ENCODE peak calls at places on chromosomes 3 and 15, in seven cellular contexts. One of them, this sample, is unnamed.

GRCh38 chr3:156812521-156813335 is 13.4 kb upstream of the LEKR1 start:
- DNase-seq in COR-L47: peak; percentile 27
- DNase-seq in EL: no peak
- DNase-seq in cardiac fibroblast: peak; percentile 76
- DNase-seq in HT1080: no peak
- DNase-seq in smooth muscle cell of the brain vasculature: no peak
- DNase-seq in GM13976: peak; percentile 44
- DNase-seq in this sample: peak; percentile 63

GRCh38 chr3:54857343-54857742 is 70.5 kb downstream of the LRTM1 start:
- DNase-seq in COR-L47: no peak
- DNase-seq in EL: peak; percentile 51
- DNase-seq in cardiac fibroblast: no peak
- DNase-seq in HT1080: peak; percentile 54
- DNase-seq in smooth muscle cell of the brain vasculature: no peak
- DNase-seq in GM13976: no peak
- DNase-seq in this sample: no peak

GRCh38 chr3:105365171-105365535 is 1.6 kb upstream of the ALCAM start:
- DNase-seq in COR-L47: no peak
- DNase-seq in EL: peak; percentile 36
- DNase-seq in cardiac fibroblast: peak; percentile 62
- DNase-seq in HT1080: peak; percentile 17
- DNase-seq in smooth muscle cell of the brain vasculature: no peak
- DNase-seq in GM13976: no peak
- DNase-seq in this sample: no peak

GRCh38 chr3:188664795-188665194 is 507.0 kb upstream of the TPRG1 start:
- DNase-seq in COR-L47: no peak
- DNase-seq in EL: peak; percentile 41
- DNase-seq in cardiac fibroblast: peak; percentile 39
- DNase-seq in HT1080: peak; percentile 29
- DNase-seq in smooth muscle cell of the brain vasculature: no peak
- DNase-seq in GM13976: peak; percentile 19
- DNase-seq in this sample: no peak

GRCh38 chr15:72907733-72908132 is 124.2 kb upstream of the ADPGK start:
- DNase-seq in COR-L47: peak; percentile 2
- DNase-seq in EL: no peak
- DNase-seq in cardiac fibroblast: no peak
- DNase-seq in HT1080: no peak
- DNase-seq in smooth muscle cell of the brain vasculature: no peak
- DNase-seq in GM13976: no peak
- DNase-seq in this sample: no peak

GRCh38 chr3:171049831-171050444 is 23.4 kb upstream of the SLC2A2 start:
- DNase-seq in COR-L47: peak; percentile 58
- DNase-seq in EL: peak; percentile 76
- DNase-seq in cardiac fibroblast: peak; percentile 75
- DNase-seq in HT1080: peak; percentile 79
- DNase-seq in smooth muscle cell of the brain vasculature: no peak
- DNase-seq in GM13976: peak; percentile 61
- DNase-seq in this sample: peak; percentile 61

GRCh38 chr15:64149424-64150235 is 1.9 kb upstream of the SNX22 start:
- DNase-seq in COR-L47: no peak
- DNase-seq in EL: peak; percentile 31
- DNase-seq in cardiac fibroblast: peak; percentile 48
- DNase-seq in HT1080: peak; percentile 49
- DNase-seq in smooth muscle cell of the brain vasculature: no peak
- DNase-seq in GM13976: no peak
- DNase-seq in this sample: no peak

GRCh38 chr15:100873029-100873677 is 6.5 kb upstream of the ALDH1A3 start:
- DNase-seq in COR-L47: peak; percentile 50
- DNase-seq in EL: peak; percentile 76
- DNase-seq in cardiac fibroblast: peak; percentile 94
- DNase-seq in HT1080: peak; percentile 67
- DNase-seq in smooth muscle cell of the brain vasculature: peak; percentile 65
- DNase-seq in GM13976: peak; percentile 78
- DNase-seq in this sample: peak; percentile 87

GRCh38 chr3:118641608-118642007 is 393.0 kb downstream of the IGSF11 start:
- DNase-seq in COR-L47: peak; percentile 91
- DNase-seq in EL: no peak
- DNase-seq in cardiac fibroblast: no peak
- DNase-seq in HT1080: peak; percentile 23
- DNase-seq in smooth muscle cell of the brain vasculature: no peak
- DNase-seq in GM13976: no peak
- DNase-seq in this sample: no peak

GRCh38 chr3:44478055-44478468 is 592 bp upstream of the ZNF445 start:
- DNase-seq in COR-L47: no peak
- DNase-seq in EL: no peak
- DNase-seq in cardiac fibroblast: no peak
- DNase-seq in HT1080: no peak
- DNase-seq in smooth muscle cell of the brain vasculature: no peak
- DNase-seq in GM13976: no peak
- DNase-seq in this sample: no peak

GRCh38 chr3:138334608-138335007 is 5.0 kb upstream of the NME9 start:
- DNase-seq in COR-L47: no peak
- DNase-seq in EL: no peak
- DNase-seq in cardiac fibroblast: no peak
- DNase-seq in HT1080: no peak
- DNase-seq in smooth muscle cell of the brain vasculature: no peak
- DNase-seq in GM13976: no peak
- DNase-seq in this sample: no peak

GRCh38 chr3:133531981-133532380 is 41.5 kb upstream of the CDV3 start:
- DNase-seq in COR-L47: no peak
- DNase-seq in EL: peak; percentile 82
- DNase-seq in cardiac fibroblast: peak; percentile 74
- DNase-seq in HT1080: peak; percentile 95
- DNase-seq in smooth muscle cell of the brain vasculature: no peak
- DNase-seq in GM13976: no peak
- DNase-seq in this sample: peak; percentile 96

GRCh38 chr3:8113649-8114048 is 388.0 kb upstream of the LMCD1 start:
- DNase-seq in COR-L47: no peak
- DNase-seq in EL: no peak
- DNase-seq in cardiac fibroblast: no peak
- DNase-seq in HT1080: no peak
- DNase-seq in smooth muscle cell of the brain vasculature: no peak
- DNase-seq in GM13976: no peak
- DNase-seq in this sample: no peak

GRCh38 chr3:51673181-51673801 is 2.2 kb downstream of the TEX264 start:
- DNase-seq in COR-L47: no peak
- DNase-seq in EL: no peak
- DNase-seq in cardiac fibroblast: no peak
- DNase-seq in HT1080: no peak
- DNase-seq in smooth muscle cell of the brain vasculature: no peak
- DNase-seq in GM13976: no peak
- DNase-seq in this sample: no peak

GRCh38 chr3:44277925-44278324 is 36.2 kb downstream of the TOPAZ1 start:
- DNase-seq in COR-L47: no peak
- DNase-seq in EL: no peak
- DNase-seq in cardiac fibroblast: no peak
- DNase-seq in HT1080: no peak
- DNase-seq in smooth muscle cell of the brain vasculature: no peak
- DNase-seq in GM13976: no peak
- DNase-seq in this sample: no peak

GRCh38 chr3:134086616-134087015 is 56.9 kb upstream of the SLCO2A1 start:
- DNase-seq in COR-L47: no peak
- DNase-seq in EL: no peak
- DNase-seq in cardiac fibroblast: no peak
- DNase-seq in HT1080: no peak
- DNase-seq in smooth muscle cell of the brain vasculature: no peak
- DNase-seq in GM13976: no peak
- DNase-seq in this sample: no peak

GRCh38 chr3:171811059-171811912 is 1.0 kb upstream of the PLD1 start:
- DNase-seq in COR-L47: no peak
- DNase-seq in EL: peak; percentile 96
- DNase-seq in cardiac fibroblast: peak; percentile 99
- DNase-seq in HT1080: peak; percentile 43
- DNase-seq in smooth muscle cell of the brain vasculature: no peak
- DNase-seq in GM13976: no peak
- DNase-seq in this sample: peak; percentile 99

GRCh38 chr3:29267231-29267630 is 13.6 kb upstream of the RBMS3 start:
- DNase-seq in COR-L47: no peak
- DNase-seq in EL: no peak
- DNase-seq in cardiac fibroblast: no peak
- DNase-seq in HT1080: no peak
- DNase-seq in smooth muscle cell of the brain vasculature: no peak
- DNase-seq in GM13976: no peak
- DNase-seq in this sample: no peak

GRCh38 chr3:46114324-46114988 is 87.2 kb upstream of the XCR1 start:
- DNase-seq in COR-L47: no peak
- DNase-seq in EL: peak; percentile 93
- DNase-seq in cardiac fibroblast: peak; percentile 97
- DNase-seq in HT1080: peak; percentile 81
- DNase-seq in smooth muscle cell of the brain vasculature: no peak
- DNase-seq in GM13976: no peak
- DNase-seq in this sample: peak; percentile 76

GRCh38 chr15:59570364-59570763 is 41.2 kb upstream of the GCNT3 start:
- DNase-seq in COR-L47: no peak
- DNase-seq in EL: peak; percentile 22
- DNase-seq in cardiac fibroblast: peak; percentile 35
- DNase-seq in HT1080: no peak
- DNase-seq in smooth muscle cell of the brain vasculature: no peak
- DNase-seq in GM13976: no peak
- DNase-seq in this sample: no peak

GRCh38 chr15:75067123-75067854 is 43.9 kb downstream of the PPCDC start:
- DNase-seq in COR-L47: no peak
- DNase-seq in EL: peak; percentile 79
- DNase-seq in cardiac fibroblast: peak; percentile 87
- DNase-seq in HT1080: peak; percentile 92
- DNase-seq in smooth muscle cell of the brain vasculature: no peak
- DNase-seq in GM13976: no peak
- DNase-seq in this sample: peak; percentile 73

GRCh38 chr3:37996785-37997301 is 6.3 kb downstream of the VILL start:
- DNase-seq in COR-L47: no peak
- DNase-seq in EL: peak; percentile 76
- DNase-seq in cardiac fibroblast: peak; percentile 88
- DNase-seq in HT1080: peak; percentile 76
- DNase-seq in smooth muscle cell of the brain vasculature: peak; percentile 53
- DNase-seq in GM13976: peak; percentile 83
- DNase-seq in this sample: peak; percentile 76

GRCh38 chr3:40580494-40581091 is 55.8 kb downstream of the ZNF621 start:
- DNase-seq in COR-L47: peak; percentile 48
- DNase-seq in EL: peak; percentile 56
- DNase-seq in cardiac fibroblast: peak; percentile 81
- DNase-seq in HT1080: peak; percentile 54
- DNase-seq in smooth muscle cell of the brain vasculature: peak; percentile 64
- DNase-seq in GM13976: peak; percentile 62
- DNase-seq in this sample: peak; percentile 60

GRCh38 chr15:91108421-91108820 is 8.4 kb downstream of the SV2B start:
- DNase-seq in COR-L47: no peak
- DNase-seq in EL: no peak
- DNase-seq in cardiac fibroblast: no peak
- DNase-seq in HT1080: no peak
- DNase-seq in smooth muscle cell of the brain vasculature: no peak
- DNase-seq in GM13976: no peak
- DNase-seq in this sample: no peak

GRCh38 chr3:154552338-154552737 is 122.3 kb upstream of the GPR149 start:
- DNase-seq in COR-L47: no peak
- DNase-seq in EL: no peak
- DNase-seq in cardiac fibroblast: no peak
- DNase-seq in HT1080: peak; percentile 41
- DNase-seq in smooth muscle cell of the brain vasculature: no peak
- DNase-seq in GM13976: no peak
- DNase-seq in this sample: no peak